ENCODE peak calls at places on chromosome 19, in ten cellular contexts. S is adipocyte; M is HAP-1; I is CD8-positive, alpha-beta T cell; W is fibroblast of lung; F is uterus; A is AG04450; X is heart right ventricle; R is CD4-positive, CD25-positive, alpha-beta regulatory T cell; O is vagina. Q is an unnamed sample. For H3K27me3, the result is how much of the 10 kb centered on the place peaks cover.

GRCh38 chr19:10325732-10326131 is 7.6 kb downstream of the RAVER1 start:
- DNase-seq in S (no peak), M (no peak), I (no peak), W (no peak), F (no peak), A (no peak), X (no peak), R (no peak), O (no peak), Q (no peak)

GRCh38 chr19:10861118-10861651 is 10.2 kb upstream of the CARM1 start:
- DNase-seq in S (peak), M (peak), I (no peak), W (no peak), F (no peak), A (no peak), X (no peak), R (peak), O (no peak), Q (peak)

GRCh38 chr19:47258895-47259555 is 2.7 kb downstream of the CCDC9 start:
- DNase-seq in S (no peak), M (no peak), I (no peak), W (no peak), F (no peak), A (no peak), X (no peak), R (no peak), O (no peak), Q (no peak)

GRCh38 chr19:22327321-22327720 is 41.1 kb downstream of the ZNF729 start:
- DNase-seq in S (no peak), M (no peak), I (no peak), W (no peak), F (no peak), A (no peak), X (no peak), R (no peak), O (peak), Q (no peak)

GRCh38 chr19:40908981-40909380 is 26.9 kb upstream of the CYP2A7 start:
- DNase-seq in S (no peak), M (peak), I (peak), W (no peak), F (no peak), A (no peak), X (peak), R (no peak), O (no peak), Q (no peak)

GRCh38 chr19:57802269-57802668 is 12.4 kb downstream of the ZNF552 start:
- DNase-seq in S (no peak), M (no peak), I (no peak), W (no peak), F (no peak), A (no peak), X (no peak), R (no peak), O (no peak), Q (no peak)

GRCh38 chr19:3190470-3190770 is 4.7 kb downstream of the NCLN start:
- DNase-seq in S (no peak), M (no peak), I (no peak), W (no peak), F (no peak), A (no peak), X (no peak), R (no peak), O (no peak), Q (no peak)

GRCh38 chr19:1875646-1876493 is 9.4 kb downstream of the ABHD17A start:
- DNase-seq in S (peak), M (peak), I (peak), W (peak), F (peak), A (peak), X (peak), R (peak), O (peak), Q (peak)

GRCh38 chr19:42601811-42602443 is 7.2 kb upstream of the CEACAM8 start:
- DNase-seq in S (peak), M (peak), I (no peak), W (peak), F (no peak), A (no peak), X (peak), R (peak), O (no peak), Q (no peak)

GRCh38 chr19:3576696-3577443 is 4.1 kb downstream of the HMG20B start:
- DNase-seq in S (no peak), M (peak), I (no peak), W (peak), F (peak), A (no peak), X (peak), R (no peak), O (no peak), Q (peak)

GRCh38 chr19:4052114-4052992 is 14.3 kb downstream of the ZBTB7A start:
- DNase-seq in S (no peak), M (no peak), I (no peak), W (peak), F (peak), A (no peak), X (no peak), R (no peak), O (no peak), Q (peak)

GRCh38 chr19:42290523-42291436 is 11.2 kb upstream of the PRR19 start:
- DNase-seq in S (peak), M (peak), I (peak), W (no peak), F (no peak), A (no peak), X (no peak), R (peak), O (no peak), Q (peak)

GRCh38 chr19:3565177-3565576 is 7.6 kb upstream of the HMG20B start:
- DNase-seq in S (no peak), M (no peak), I (no peak), W (peak), F (no peak), A (no peak), X (no peak), R (no peak), O (no peak), Q (no peak)

GRCh38 chr19:35757231-35757748 is 461 bp upstream of the HSPB6 start:
- DNase-seq in S (peak), M (peak), I (no peak), W (peak), F (peak), A (peak), X (peak), R (no peak), O (no peak), Q (peak)

DNA sequence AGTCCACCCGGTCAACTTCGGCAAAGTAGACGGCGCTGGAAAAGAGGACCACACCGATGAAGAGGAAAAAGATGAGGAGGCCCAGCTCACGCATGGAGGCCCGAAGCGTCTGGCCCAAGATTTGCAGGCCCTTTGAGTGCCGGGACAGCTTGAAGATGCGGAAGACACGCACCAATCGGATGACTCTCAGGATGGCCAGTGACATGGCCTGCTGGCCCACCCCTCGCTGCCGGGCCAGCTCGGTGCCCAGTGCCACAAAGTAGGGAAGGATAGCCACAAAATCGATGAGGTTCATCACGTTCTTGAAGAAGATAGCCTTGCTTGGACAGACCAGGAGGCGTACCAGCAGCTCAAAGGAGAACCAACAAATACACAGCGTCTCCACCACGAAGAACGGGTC is 2.1 kb downstream of the KCNA7 start:
- DNase-seq in S (no peak), M (no peak), I (no peak), W (no peak), F (no peak), A (no peak), X (no peak), R (no peak), O (no peak), Q (no peak)
- H3K27me3 ChIP-seq in S (under half), M (under half), I (under half), W (under half), F (under half), A (under half), X (half or more), R (under half), O (under half), Q (under half)

DNA sequence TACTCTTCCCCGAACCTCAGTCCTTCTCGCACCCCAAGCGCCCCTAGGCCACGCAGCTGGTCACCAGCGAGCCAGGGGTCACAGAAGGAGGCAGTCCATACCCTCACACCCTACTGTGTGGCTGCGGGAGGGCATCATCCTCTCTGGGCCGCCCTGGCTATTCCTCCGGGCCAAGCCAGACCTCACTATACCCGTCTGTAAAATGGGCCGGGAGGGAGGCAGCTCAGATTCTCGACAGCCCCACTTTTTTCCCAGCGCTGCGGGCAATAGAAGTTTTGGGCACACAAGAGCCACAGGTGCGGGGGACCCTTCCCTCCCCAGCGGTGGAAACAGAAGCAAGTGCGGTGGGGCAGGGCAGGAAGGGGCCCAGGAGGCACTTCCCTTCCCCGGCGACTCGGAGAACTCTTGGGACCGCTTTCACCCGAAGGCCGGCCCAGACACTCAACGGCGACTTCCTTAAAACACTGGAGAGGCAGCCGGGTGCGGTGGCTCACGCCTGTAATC is 5.6 kb upstream of the ARRDC2 start:
- DNase-seq in S (no peak), M (no peak), I (no peak), W (no peak), F (no peak), A (no peak), X (peak), R (no peak), O (no peak), Q (no peak)
- H3K27me3 ChIP-seq in S (under half), M (under half), I (under half), W (under half), F (under half), A (under half), X (under half), R (under half), O (under half), Q (under half)

GRCh38 chr19:33251526-33252090 is 26.0 kb upstream of the SLC7A10 start:
- DNase-seq in S (no peak), M (no peak), I (no peak), W (no peak), F (no peak), A (no peak), X (no peak), R (no peak), O (no peak), Q (peak)
- H3K27me3 ChIP-seq in S (under half), M (under half), I (under half), W (under half), F (under half), A (under half), X (under half), R (under half), O (under half), Q (under half)

DNA sequence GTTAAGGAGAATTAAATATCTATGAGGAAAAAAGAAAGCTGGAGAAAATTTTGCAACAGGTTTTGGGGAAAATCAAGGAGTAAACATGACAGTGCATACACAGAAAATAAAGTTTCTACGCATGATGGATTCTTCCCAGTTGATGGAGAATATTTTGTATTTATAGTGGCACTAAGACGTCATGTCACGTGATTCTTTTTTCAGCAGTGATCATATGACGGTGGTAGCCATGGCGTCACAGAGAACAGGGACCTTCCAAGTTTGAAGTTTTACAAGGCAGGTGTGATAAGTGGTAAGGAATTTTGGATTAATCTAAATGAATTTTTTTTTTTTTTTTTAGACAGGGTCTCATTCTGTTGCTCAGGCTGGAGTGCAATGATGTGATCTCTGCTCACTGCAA is 8.5 kb downstream of the MBD3L1 start:
- DNase-seq in S (no peak), M (no peak), I (no peak), W (no peak), F (no peak), A (no peak), X (no peak), R (no peak), O (no peak), Q (no peak)
- H3K27me3 ChIP-seq in S (under half), M (under half), I (under half), W (under half), F (under half), A (under half), X (under half), R (under half), O (under half), Q (under half)

DNA sequence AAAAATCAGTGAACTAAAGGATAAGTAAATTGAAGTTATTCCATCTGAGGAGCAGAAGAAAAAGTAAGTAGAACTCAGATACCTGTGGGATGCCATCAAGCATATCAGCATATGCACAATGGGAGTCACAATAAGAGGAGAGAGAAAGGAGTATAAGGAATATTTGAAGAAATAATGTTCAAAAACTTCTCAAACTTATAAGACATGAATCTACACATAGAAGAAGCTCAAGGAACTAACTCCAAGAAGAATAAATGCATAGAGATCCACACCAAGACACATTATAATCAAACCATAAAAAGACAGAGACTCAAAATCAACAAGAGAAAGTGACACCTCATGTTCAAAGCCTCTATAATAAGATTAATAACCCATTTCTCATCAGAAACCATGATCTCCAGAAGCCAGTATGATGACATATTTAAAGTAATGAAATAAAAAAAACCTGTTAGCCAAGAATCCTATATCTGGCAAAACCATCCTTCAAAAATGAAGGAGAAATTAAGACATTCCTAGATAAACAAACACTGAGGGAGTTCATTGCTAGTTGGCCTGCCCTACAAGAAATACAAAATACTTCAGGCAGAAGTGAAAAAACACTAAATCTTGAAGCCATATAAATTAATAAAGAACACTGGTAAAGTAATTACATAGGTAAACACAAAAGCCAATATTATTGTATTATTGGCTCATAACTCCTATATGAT is 3.8 kb upstream of the ZNF233 start:
- DNase-seq in S (no peak), M (no peak), I (no peak), W (no peak), F (no peak), A (no peak), X (no peak), R (no peak), O (no peak), Q (no peak)
- H3K27me3 ChIP-seq in S (under half), M (under half), I (under half), W (under half), F (under half), A (under half), X (under half), R (under half), O (under half), Q (under half)

DNA sequence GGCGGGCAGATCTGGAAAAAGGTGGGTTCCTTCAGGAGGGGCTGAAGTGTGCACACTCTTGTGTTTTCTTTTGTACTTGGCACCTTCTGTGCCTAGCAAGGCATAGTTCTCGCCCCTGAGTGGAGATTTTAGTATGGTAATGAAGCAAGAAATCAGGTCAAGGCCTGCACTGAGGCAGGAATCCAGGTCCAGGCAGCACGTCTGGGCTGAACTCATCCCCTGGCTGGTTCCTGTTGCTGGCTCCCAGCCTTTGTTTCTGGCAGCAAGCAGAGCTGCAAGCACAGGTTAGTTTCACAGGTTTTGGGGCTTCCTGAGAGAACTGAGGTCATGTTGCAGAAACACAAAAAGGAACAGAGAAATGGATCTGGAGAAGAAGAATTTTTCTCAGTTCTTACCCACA is 21.2 kb downstream of the SIGLEC7 start:
- DNase-seq in S (no peak), M (no peak), I (no peak), W (no peak), F (no peak), A (no peak), X (no peak), R (no peak), O (no peak), Q (no peak)
- H3K27me3 ChIP-seq in S (under half), M (under half), I (under half), W (under half), F (under half), A (under half), X (under half), R (under half), O (under half), Q (under half)